ENCODE peak calls at places on chromosomes 6 and 20, in eight cellular contexts. J, V, X, H, U, K, E and I are unnamed samples.

GRCh38 chr20:1822564-1823420 is 72.4 kb upstream of the SIRPA start:
- DNase-seq in J (no peak), V (no peak), X (no peak), H (peak), U (no peak), K (no peak), E (no peak), I (no peak)

GRCh38 chr20:40893610-40894242 is 134.9 kb upstream of the TOP1 start:
- DNase-seq in J (no peak), V (no peak), X (no peak), H (no peak), U (no peak), K (no peak), E (no peak), I (no peak)

GRCh38 chr20:10910535-10911239 is 236.9 kb upstream of the JAG1 start:
- DNase-seq in J (no peak), V (no peak), X (no peak), H (peak), U (no peak), K (no peak), E (no peak), I (no peak)

GRCh38 chr20:46174469-46175126 is 56.5 kb downstream of the CD40 start:
- DNase-seq in J (peak), V (no peak), X (no peak), H (peak), U (no peak), K (peak), E (peak), I (no peak)

GRCh38 chr20:37524221-37524700 is 3.2 kb downstream of the NNAT start:
- DNase-seq in J (no peak), V (no peak), X (peak), H (no peak), U (no peak), K (no peak), E (no peak), I (no peak)

GRCh38 chr20:35226126-35226774 is at the start of gene MMP24:
- DNase-seq in J (no peak), V (no peak), X (no peak), H (no peak), U (no peak), K (no peak), E (no peak), I (no peak)

GRCh38 chr20:58599966-58600365 is 51.1 kb upstream of the STX16 start:
- DNase-seq in J (no peak), V (no peak), X (no peak), H (no peak), U (no peak), K (no peak), E (no peak), I (no peak)

GRCh38 chr20:48841861-48842529 is 14.2 kb upstream of the PREX1 start:
- DNase-seq in J (no peak), V (peak), X (peak), H (peak), U (peak), K (no peak), E (peak), I (no peak)

GRCh38 chr6:14089224-14089623 is 28.3 kb upstream of the CD83 start:
- DNase-seq in J (no peak), V (no peak), X (no peak), H (no peak), U (no peak), K (no peak), E (no peak), I (no peak)

GRCh38 chr6:13624871-13625288 is 9.7 kb downstream of the NOL7 start:
- DNase-seq in J (no peak), V (no peak), X (peak), H (peak), U (peak), K (no peak), E (peak), I (no peak)

GRCh38 chr20:22925613-22925983 is 109.5 kb upstream of the SSTR4 start:
- DNase-seq in J (no peak), V (no peak), X (no peak), H (no peak), U (no peak), K (no peak), E (no peak), I (no peak)

GRCh38 chr6:134590449-134590848 is 272.5 kb upstream of the SGK1 start:
- DNase-seq in J (no peak), V (peak), X (no peak), H (peak), U (no peak), K (no peak), E (peak), I (no peak)

GRCh38 chr20:44684047-44684965 is 30.9 kb upstream of the CCN5 start:
- DNase-seq in J (no peak), V (no peak), X (no peak), H (no peak), U (no peak), K (no peak), E (no peak), I (no peak)

GRCh38 chr20:16785221-16785620 is 37.1 kb downstream of the OTOR start:
- DNase-seq in J (no peak), V (no peak), X (no peak), H (peak), U (no peak), K (no peak), E (peak), I (no peak)

GRCh38 chr20:4889446-4889845 is 111.9 kb downstream of the SLC23A2 start:
- DNase-seq in J (no peak), V (no peak), X (no peak), H (no peak), U (no peak), K (no peak), E (no peak), I (no peak)

GRCh38 chr6:71965404-71965803 is 79.1 kb downstream of the RIMS1 start:
- DNase-seq in J (no peak), V (no peak), X (no peak), H (peak), U (no peak), K (no peak), E (no peak), I (no peak)

GRCh38 chr6:144012534-144012933 is 4.5 kb upstream of the PLAGL1 start:
- DNase-seq in J (no peak), V (no peak), X (no peak), H (peak), U (no peak), K (no peak), E (peak), I (no peak)

GRCh38 chr6:82237013-82237412 is 10.5 kb downstream of the IBTK start:
- DNase-seq in J (no peak), V (no peak), X (no peak), H (peak), U (no peak), K (no peak), E (peak), I (no peak)

GRCh38 chr6:25835442-25836283 is 3.8 kb upstream of the SLC17A1 start:
- DNase-seq in J (no peak), V (no peak), X (no peak), H (no peak), U (no peak), K (peak), E (no peak), I (no peak)

GRCh38 chr20:64058536-64058935 is 4.5 kb upstream of the TCEA2 start:
- DNase-seq in J (no peak), V (no peak), X (no peak), H (peak), U (no peak), K (no peak), E (no peak), I (no peak)

GRCh38 chr20:52945862-52946522 is 26.2 kb upstream of the TSHZ2 start:
- DNase-seq in J (no peak), V (no peak), X (peak), H (no peak), U (peak), K (no peak), E (no peak), I (no peak)

GRCh38 chr6:24504642-24505586 is 10.1 kb downstream of the ALDH5A1 start:
- DNase-seq in J (no peak), V (no peak), X (peak), H (peak), U (no peak), K (no peak), E (peak), I (no peak)

GRCh38 chr6:112251170-112251945 is 3.0 kb downstream of the LAMA4 start:
- DNase-seq in J (peak), V (no peak), X (peak), H (peak), U (peak), K (peak), E (peak), I (no peak)

GRCh38 chr20:25056601-25057233 is 1.2 kb downstream of the ACSS1 start:
- DNase-seq in J (no peak), V (no peak), X (no peak), H (no peak), U (no peak), K (no peak), E (no peak), I (no peak)

GRCh38 chr20:63532449-63532971 is 4.7 kb downstream of the PTK6 start:
- DNase-seq in J (no peak), V (no peak), X (no peak), H (no peak), U (no peak), K (no peak), E (no peak), I (no peak)

GRCh38 chr20:41738584-41739193 is 120.5 kb upstream of the CHD6 start:
- DNase-seq in J (peak), V (no peak), X (peak), H (peak), U (no peak), K (peak), E (peak), I (peak)

GRCh38 chr6:15330174-15330934 is 84.5 kb downstream of the JARID2 start:
- DNase-seq in J (no peak), V (no peak), X (no peak), H (peak), U (no peak), K (no peak), E (peak), I (no peak)

GRCh38 chr6:28105286-28105685 is 19.1 kb upstream of the ZSCAN16 start:
- DNase-seq in J (no peak), V (no peak), X (peak), H (peak), U (no peak), K (no peak), E (peak), I (no peak)

GRCh38 chr6:1792989-1793388 is 183.3 kb downstream of the FOXC1 start:
- DNase-seq in J (no peak), V (no peak), X (peak), H (no peak), U (no peak), K (no peak), E (peak), I (no peak)

GRCh38 chr6:8556370-8557018 is 121.1 kb upstream of the SLC35B3 start:
- DNase-seq in J (no peak), V (peak), X (peak), H (peak), U (no peak), K (no peak), E (peak), I (no peak)

GRCh38 chr6:116666869-116667268 is 1.7 kb downstream of the ZUP1 start:
- DNase-seq in J (no peak), V (no peak), X (no peak), H (no peak), U (no peak), K (no peak), E (no peak), I (no peak)

GRCh38 chr6:119322715-119323350 is 26.7 kb downstream of the MAN1A1 start:
- DNase-seq in J (no peak), V (no peak), X (peak), H (no peak), U (no peak), K (no peak), E (no peak), I (no peak)